ENCODE peak calls at places on chromosomes 2 and 18, in six cellular contexts. One of them, this sample, is unnamed.

GRCh38 chr2:4047961-4048891 is 344.9 kb downstream of the DCDC2C start:
- DNase-seq in H1: no peak
- DNase-seq in HepG2: no peak
- DNase-seq in K562: no peak
- DNase-seq in endothelial cell of umbilical vein: peak
- DNase-seq in GM12878: no peak
- DNase-seq in this sample: no peak

GRCh38 chr2:222733846-222734689 is 62.6 kb downstream of the MOGAT1 start:
- DNase-seq in GM12878: no peak
- DNase-seq in endothelial cell of umbilical vein: peak
- DNase-seq in H1: no peak
- DNase-seq in K562: no peak
- DNase-seq in HepG2: peak
- DNase-seq in this sample: no peak

GRCh38 chr18:72456802-72457201 is 87.3 kb downstream of the CBLN2 start:
- DNase-seq in endothelial cell of umbilical vein: peak
- DNase-seq in GM12878: no peak
- DNase-seq in K562: no peak
- DNase-seq in HepG2: no peak
- DNase-seq in H1: no peak
- DNase-seq in this sample: no peak

GRCh38 chr2:36477744-36478143 is 120.2 kb downstream of the FEZ2 start:
- DNase-seq in H1: no peak
- DNase-seq in GM12878: no peak
- DNase-seq in endothelial cell of umbilical vein: peak
- DNase-seq in K562: no peak
- DNase-seq in HepG2: no peak
- DNase-seq in this sample: no peak

GRCh38 chr18:75441921-75442320 is 14.4 kb upstream of the SMIM21 start:
- DNase-seq in H1: no peak
- DNase-seq in K562: no peak
- DNase-seq in HepG2: no peak
- DNase-seq in endothelial cell of umbilical vein: no peak
- DNase-seq in GM12878: no peak
- DNase-seq in this sample: no peak

GRCh38 chr2:129428086-129428660 is 551.3 kb upstream of the RAB6C start:
- DNase-seq in H1: no peak
- DNase-seq in HepG2: no peak
- DNase-seq in endothelial cell of umbilical vein: no peak
- DNase-seq in GM12878: no peak
- DNase-seq in K562: no peak
- DNase-seq in this sample: no peak

GRCh38 chr2:229152784-229153183 is 118.3 kb downstream of the PID1 start:
- DNase-seq in K562: no peak
- DNase-seq in H1: no peak
- DNase-seq in GM12878: no peak
- DNase-seq in HepG2: no peak
- DNase-seq in endothelial cell of umbilical vein: no peak
- DNase-seq in this sample: no peak

GRCh38 chr2:188050716-188051115 is 241.0 kb upstream of the GULP1 start:
- DNase-seq in HepG2: no peak
- DNase-seq in K562: no peak
- DNase-seq in GM12878: no peak
- DNase-seq in H1: no peak
- DNase-seq in endothelial cell of umbilical vein: no peak
- DNase-seq in this sample: peak

GRCh38 chr18:9758624-9759075 is 50.5 kb downstream of the RAB31 start:
- DNase-seq in K562: no peak
- DNase-seq in HepG2: no peak
- DNase-seq in endothelial cell of umbilical vein: no peak
- DNase-seq in H1: no peak
- DNase-seq in GM12878: no peak
- DNase-seq in this sample: no peak

GRCh38 chr2:145849466-145849865 is 1329.5 kb upstream of the ZEB2 start:
- DNase-seq in endothelial cell of umbilical vein: no peak
- DNase-seq in H1: no peak
- DNase-seq in HepG2: peak
- DNase-seq in K562: no peak
- DNase-seq in GM12878: no peak
- DNase-seq in this sample: no peak

GRCh38 chr2:222024934-222025890 is 273.6 kb downstream of the PAX3 start:
- DNase-seq in H1: no peak
- DNase-seq in endothelial cell of umbilical vein: peak
- DNase-seq in GM12878: no peak
- DNase-seq in K562: peak
- DNase-seq in HepG2: peak
- DNase-seq in this sample: peak

GRCh38 chr2:60285476-60286316 is 267.8 kb downstream of the BCL11A start:
- DNase-seq in endothelial cell of umbilical vein: no peak
- DNase-seq in H1: no peak
- DNase-seq in HepG2: no peak
- DNase-seq in GM12878: no peak
- DNase-seq in K562: no peak
- DNase-seq in this sample: no peak

GRCh38 chr2:101766871-101767739 is 69.6 kb downstream of the MAP4K4 start:
- DNase-seq in HepG2: peak
- DNase-seq in H1: no peak
- DNase-seq in GM12878: no peak
- DNase-seq in K562: no peak
- DNase-seq in endothelial cell of umbilical vein: peak
- DNase-seq in this sample: no peak

GRCh38 chr2:206915136-206915535 is 24.2 kb upstream of the CPO start:
- DNase-seq in HepG2: peak
- DNase-seq in endothelial cell of umbilical vein: peak
- DNase-seq in GM12878: no peak
- DNase-seq in H1: no peak
- DNase-seq in K562: no peak
- DNase-seq in this sample: no peak

GRCh38 chr2:158533009-158533408 is 76.3 kb downstream of the PKP4 start:
- DNase-seq in K562: no peak
- DNase-seq in HepG2: no peak
- DNase-seq in endothelial cell of umbilical vein: no peak
- DNase-seq in GM12878: no peak
- DNase-seq in H1: no peak
- DNase-seq in this sample: no peak

GRCh38 chr2:16553222-16553621 is 112.4 kb downstream of the CYRIA start:
- DNase-seq in H1: no peak
- DNase-seq in GM12878: no peak
- DNase-seq in HepG2: peak
- DNase-seq in endothelial cell of umbilical vein: peak
- DNase-seq in K562: peak
- DNase-seq in this sample: no peak

DNA sequence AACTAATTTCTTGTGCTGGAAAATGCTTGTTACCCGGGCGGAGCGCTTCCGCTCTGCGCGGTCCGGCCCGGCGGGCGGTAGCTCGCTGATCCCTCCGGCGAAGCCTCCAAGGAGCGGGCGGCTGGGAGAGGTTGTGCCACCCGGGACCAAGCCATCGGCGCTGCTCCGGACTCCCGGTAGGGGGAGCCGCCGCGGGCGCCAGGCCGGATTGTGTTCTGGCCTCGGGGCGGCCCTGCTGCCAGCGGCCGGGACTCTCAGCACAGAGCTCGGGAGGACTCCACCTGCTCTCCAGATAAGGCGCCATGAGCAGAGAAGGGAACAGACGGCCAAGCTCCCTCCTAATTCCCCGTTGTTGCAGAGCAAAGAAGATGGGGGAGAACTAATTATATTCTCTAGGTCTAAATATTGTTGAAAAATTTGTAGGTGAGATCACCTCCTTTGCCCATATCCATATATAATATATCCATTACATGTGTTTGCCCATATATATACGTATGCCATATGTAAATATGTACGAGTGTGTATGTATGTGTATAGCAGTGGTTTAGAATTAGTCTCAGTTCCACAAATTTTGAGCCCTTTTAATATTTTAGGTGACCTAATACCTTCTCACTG is 13.8 kb upstream of the SATB2 start:
- DNase-seq in HepG2: peak
- DNase-seq in H1: no peak
- DNase-seq in endothelial cell of umbilical vein: peak
- DNase-seq in K562: peak
- DNase-seq in GM12878: no peak
- DNase-seq in this sample: no peak
- H3K4me3 ChIP-seq in HepG2: no peak
- H3K4me3 ChIP-seq in H1: peak
- H3K4me3 ChIP-seq in endothelial cell of umbilical vein: no peak
- H3K4me3 ChIP-seq in K562: peak
- H3K4me3 ChIP-seq in GM12878: no peak
- H3K4me3 ChIP-seq in this sample: peak

GRCh38 chr2:219306047-219306446 is 3.2 kb downstream of the PTPRN start:
- DNase-seq in K562: no peak
- DNase-seq in endothelial cell of umbilical vein: no peak
- DNase-seq in GM12878: no peak
- DNase-seq in H1: no peak
- DNase-seq in HepG2: no peak
- DNase-seq in this sample: no peak

GRCh38 chr2:219309278-219309677 is at the start of gene PTPRN:
- DNase-seq in HepG2: no peak
- DNase-seq in K562: no peak
- DNase-seq in endothelial cell of umbilical vein: no peak
- DNase-seq in GM12878: no peak
- DNase-seq in H1: no peak
- DNase-seq in this sample: no peak

GRCh38 chr2:219304223-219304622 is 5.0 kb downstream of the PTPRN start:
- DNase-seq in GM12878: no peak
- DNase-seq in H1: no peak
- DNase-seq in HepG2: no peak
- DNase-seq in endothelial cell of umbilical vein: no peak
- DNase-seq in K562: no peak
- DNase-seq in this sample: no peak

GRCh38 chr2:219302412-219302968 is 6.7 kb downstream of the PTPRN start:
- DNase-seq in endothelial cell of umbilical vein: no peak
- DNase-seq in K562: no peak
- DNase-seq in H1: no peak
- DNase-seq in GM12878: no peak
- DNase-seq in HepG2: no peak
- DNase-seq in this sample: no peak

DNA sequence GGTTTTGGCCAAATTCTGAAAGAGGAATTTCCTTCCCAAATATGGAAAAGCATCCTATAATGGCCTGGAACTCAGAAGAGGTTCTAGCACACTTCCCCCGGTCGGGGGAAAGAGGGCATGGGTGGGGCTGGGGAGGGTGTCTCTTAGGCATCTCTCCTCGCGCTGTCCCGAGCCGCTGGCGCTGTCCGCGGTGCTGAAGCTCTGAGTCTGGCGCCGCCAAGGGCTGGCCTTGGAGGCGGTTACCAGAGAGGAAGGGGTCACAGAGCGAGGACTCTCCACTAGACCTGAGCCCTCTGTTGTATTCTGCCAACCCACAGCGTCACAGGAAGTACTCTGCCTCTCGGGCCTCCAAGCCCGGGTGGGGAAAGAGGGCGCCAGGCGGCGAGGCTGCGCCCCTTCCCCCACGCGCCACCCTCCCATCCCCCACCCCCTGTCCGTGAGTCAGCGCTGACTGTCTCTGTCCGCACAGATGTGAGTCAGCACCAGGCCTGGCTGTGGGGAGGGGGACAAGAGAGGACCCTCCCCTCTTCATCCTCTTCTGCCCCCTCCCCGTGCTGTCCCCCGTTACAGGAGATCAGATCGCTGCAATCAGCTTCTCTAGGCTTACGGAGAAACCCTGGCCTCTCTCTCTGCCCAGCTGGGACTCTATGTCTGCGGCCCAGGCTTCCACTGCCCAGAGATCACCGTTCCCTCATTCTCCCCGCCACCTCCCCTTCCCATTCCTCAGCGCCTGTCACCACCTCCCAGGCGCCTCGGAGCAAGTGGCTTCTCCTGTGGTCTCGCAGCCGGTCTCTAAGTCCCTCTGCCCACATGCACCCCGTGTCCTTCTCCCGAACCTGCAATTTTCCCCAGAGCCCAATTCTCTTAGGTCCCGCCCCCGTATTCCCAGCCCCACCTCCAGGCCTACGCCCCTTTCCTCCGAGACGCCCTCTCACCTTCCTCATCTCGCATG is 783 bp downstream of the PTPRN start:
- DNase-seq in HepG2: peak
- DNase-seq in endothelial cell of umbilical vein: peak
- DNase-seq in H1: no peak
- DNase-seq in GM12878: no peak
- DNase-seq in K562: peak
- DNase-seq in this sample: no peak
- TF ChIP-seq POLR2AphosphoS5 in HepG2: no peak
- TF ChIP-seq POLR2AphosphoS5 in endothelial cell of umbilical vein: no peak
- TF ChIP-seq POLR2AphosphoS5 in H1: no peak
- TF ChIP-seq POLR2AphosphoS5 in GM12878: no peak
- TF ChIP-seq POLR2AphosphoS5 in K562: no peak
- TF ChIP-seq POLR2AphosphoS5 in this sample: no peak

GRCh38 chr2:27072950-27073349 is 1.5 kb upstream of the OST4 start:
- DNase-seq in H1: no peak
- DNase-seq in endothelial cell of umbilical vein: no peak
- DNase-seq in K562: no peak
- DNase-seq in HepG2: no peak
- DNase-seq in GM12878: no peak
- DNase-seq in this sample: no peak
- H3K9ac ChIP-seq in H1: no peak
- H3K9ac ChIP-seq in endothelial cell of umbilical vein: no peak
- H3K9ac ChIP-seq in K562: peak
- H3K9ac ChIP-seq in HepG2: peak
- H3K9ac ChIP-seq in GM12878: peak
- H3K9ac ChIP-seq in this sample: no peak

GRCh38 chr2:20592106-20593071 is 58.5 kb downstream of the HS1BP3 start:
- DNase-seq in HepG2: peak
- DNase-seq in H1: no peak
- DNase-seq in GM12878: no peak
- DNase-seq in endothelial cell of umbilical vein: no peak
- DNase-seq in K562: peak
- DNase-seq in this sample: no peak
- H3K4me3 ChIP-seq in HepG2: peak
- H3K4me3 ChIP-seq in H1: no peak
- H3K4me3 ChIP-seq in GM12878: no peak
- H3K4me3 ChIP-seq in endothelial cell of umbilical vein: no peak
- H3K4me3 ChIP-seq in K562: no peak
- H3K4me3 ChIP-seq in this sample: no peak

GRCh38 chr18:79899609-79900435 is 51.6 kb downstream of the SLC66A2 start:
- DNase-seq in endothelial cell of umbilical vein: no peak
- DNase-seq in H1: no peak
- DNase-seq in K562: no peak
- DNase-seq in GM12878: no peak
- DNase-seq in HepG2: no peak
- DNase-seq in this sample: no peak
- TF ChIP-seq POLR2AphosphoS5 in endothelial cell of umbilical vein: no peak
- TF ChIP-seq POLR2AphosphoS5 in H1: no peak
- TF ChIP-seq POLR2AphosphoS5 in K562: no peak
- TF ChIP-seq POLR2AphosphoS5 in GM12878: no peak
- TF ChIP-seq POLR2AphosphoS5 in HepG2: no peak
- TF ChIP-seq POLR2AphosphoS5 in this sample: no peak

This sample was measured in SK-N-MC.